ENCODE peak calls at places on chromosomes 4 and X, in seven cellular contexts. One of them, this sample, is unnamed.
A peak's percentile ranks its signal among the peaks of the same experiment; 100 is the strongest.

GRCh38 chr4:81635747-81636146 is 164.0 kb upstream of the RASGEF1B start:
- DNase-seq in neural progenitor cell: no peak
- DNase-seq in psoas muscle: no peak
- DNase-seq in cardiac muscle cell: no peak
- DNase-seq in Karpas-422: peak; percentile 75
- DNase-seq in aorta: peak; percentile 77
- DNase-seq in hepatocyte: peak; percentile 38
- DNase-seq in this sample: no peak

GRCh38 chr4:158729716-158730559 is 6.7 kb upstream of the PPID start:
- DNase-seq in neural progenitor cell: peak; percentile 69
- DNase-seq in psoas muscle: peak; percentile 43
- DNase-seq in cardiac muscle cell: peak; percentile 72
- DNase-seq in Karpas-422: peak; percentile 74
- DNase-seq in aorta: peak; percentile 73
- DNase-seq in hepatocyte: peak; percentile 77
- DNase-seq in this sample: peak; percentile 17

GRCh38 chr4:111984169-111984873 is 160.9 kb upstream of the FAM241A start:
- DNase-seq in neural progenitor cell: no peak
- DNase-seq in psoas muscle: no peak
- DNase-seq in cardiac muscle cell: no peak
- DNase-seq in Karpas-422: no peak
- DNase-seq in aorta: no peak
- DNase-seq in hepatocyte: no peak
- DNase-seq in this sample: no peak

GRCh38 chr4:81528200-81528599 is 56.5 kb upstream of the RASGEF1B start:
- DNase-seq in neural progenitor cell: no peak
- DNase-seq in psoas muscle: no peak
- DNase-seq in cardiac muscle cell: no peak
- DNase-seq in Karpas-422: no peak
- DNase-seq in aorta: no peak
- DNase-seq in hepatocyte: no peak
- DNase-seq in this sample: no peak

GRCh38 chr4:59091376-59092142 is 1981.4 kb upstream of the IGFBP7 start:
- DNase-seq in neural progenitor cell: no peak
- DNase-seq in psoas muscle: no peak
- DNase-seq in cardiac muscle cell: no peak
- DNase-seq in Karpas-422: no peak
- DNase-seq in aorta: no peak
- DNase-seq in hepatocyte: no peak
- DNase-seq in this sample: peak; percentile 35

GRCh38 chr4:5039800-5040199 is 11.5 kb upstream of the STK32B start:
- DNase-seq in neural progenitor cell: no peak
- DNase-seq in psoas muscle: no peak
- DNase-seq in cardiac muscle cell: no peak
- DNase-seq in Karpas-422: no peak
- DNase-seq in aorta: no peak
- DNase-seq in hepatocyte: no peak
- DNase-seq in this sample: no peak

GRCh38 chrX:153814591-153815315 is 15.6 kb downstream of the PDZD4 start:
- DNase-seq in neural progenitor cell: no peak
- DNase-seq in psoas muscle: peak; percentile 5
- DNase-seq in cardiac muscle cell: no peak
- DNase-seq in Karpas-422: no peak
- DNase-seq in aorta: no peak
- DNase-seq in hepatocyte: no peak
- DNase-seq in this sample: no peak

GRCh38 chr4:187193141-187193540 is 469.5 kb upstream of the FAT1 start:
- DNase-seq in neural progenitor cell: no peak
- DNase-seq in psoas muscle: no peak
- DNase-seq in cardiac muscle cell: no peak
- DNase-seq in Karpas-422: no peak
- DNase-seq in aorta: no peak
- DNase-seq in hepatocyte: peak; percentile 45
- DNase-seq in this sample: no peak

GRCh38 chr4:110020139-110020538 is 107.5 kb downstream of the EGF start:
- DNase-seq in neural progenitor cell: peak; percentile 22
- DNase-seq in psoas muscle: no peak
- DNase-seq in cardiac muscle cell: peak; percentile 56
- DNase-seq in Karpas-422: no peak
- DNase-seq in aorta: no peak
- DNase-seq in hepatocyte: no peak
- DNase-seq in this sample: no peak

GRCh38 chr4:78902313-78902712 is 36.9 kb downstream of the PAQR3 start:
- DNase-seq in neural progenitor cell: no peak
- DNase-seq in psoas muscle: no peak
- DNase-seq in cardiac muscle cell: no peak
- DNase-seq in Karpas-422: no peak
- DNase-seq in aorta: no peak
- DNase-seq in hepatocyte: peak; percentile 10
- DNase-seq in this sample: peak; percentile 31

GRCh38 chr4:36292551-36293188 is 11.3 kb downstream of the DTHD1 start:
- DNase-seq in neural progenitor cell: no peak
- DNase-seq in psoas muscle: no peak
- DNase-seq in cardiac muscle cell: no peak
- DNase-seq in Karpas-422: no peak
- DNase-seq in aorta: no peak
- DNase-seq in hepatocyte: no peak
- DNase-seq in this sample: no peak

GRCh38 chr4:103008875-103009729 is 10.4 kb downstream of the SLC9B1 start:
- DNase-seq in neural progenitor cell: peak; percentile 60
- DNase-seq in psoas muscle: no peak
- DNase-seq in cardiac muscle cell: peak; percentile 87
- DNase-seq in Karpas-422: peak; percentile 85
- DNase-seq in aorta: no peak
- DNase-seq in hepatocyte: peak; percentile 73
- DNase-seq in this sample: peak; percentile 79

GRCh38 chr4:86033171-86033570 is 326.7 kb downstream of the MAPK10 start:
- DNase-seq in neural progenitor cell: no peak
- DNase-seq in psoas muscle: peak; percentile 54
- DNase-seq in cardiac muscle cell: peak; percentile 94
- DNase-seq in Karpas-422: no peak
- DNase-seq in aorta: peak; percentile 73
- DNase-seq in hepatocyte: peak; percentile 22
- DNase-seq in this sample: peak; percentile 39

GRCh38 chr4:6591305-6591704 is 16.3 kb downstream of the MAN2B2 start:
- DNase-seq in neural progenitor cell: no peak
- DNase-seq in psoas muscle: no peak
- DNase-seq in cardiac muscle cell: no peak
- DNase-seq in Karpas-422: peak; percentile 83
- DNase-seq in aorta: no peak
- DNase-seq in hepatocyte: no peak
- DNase-seq in this sample: no peak

GRCh38 chr4:16072168-16072567 is 11.7 kb downstream of the PROM1 start:
- DNase-seq in neural progenitor cell: no peak
- DNase-seq in psoas muscle: no peak
- DNase-seq in cardiac muscle cell: no peak
- DNase-seq in Karpas-422: no peak
- DNase-seq in aorta: no peak
- DNase-seq in hepatocyte: no peak
- DNase-seq in this sample: no peak

GRCh38 chr4:24116107-24116506 is 226.3 kb upstream of the PPARGC1A start:
- DNase-seq in neural progenitor cell: no peak
- DNase-seq in psoas muscle: no peak
- DNase-seq in cardiac muscle cell: no peak
- DNase-seq in Karpas-422: no peak
- DNase-seq in aorta: no peak
- DNase-seq in hepatocyte: no peak
- DNase-seq in this sample: no peak

GRCh38 chrX:10618911-10619310 is 1.5 kb downstream of the MID1 start:
- DNase-seq in neural progenitor cell: peak; percentile 31
- DNase-seq in psoas muscle: no peak
- DNase-seq in cardiac muscle cell: peak; percentile 27
- DNase-seq in Karpas-422: no peak
- DNase-seq in aorta: no peak
- DNase-seq in hepatocyte: peak; percentile 18
- DNase-seq in this sample: peak; percentile 28

GRCh38 chrX:16462912-16463311 is 187.0 kb upstream of the S100G start:
- DNase-seq in neural progenitor cell: no peak
- DNase-seq in psoas muscle: no peak
- DNase-seq in cardiac muscle cell: peak; percentile 40
- DNase-seq in Karpas-422: no peak
- DNase-seq in aorta: no peak
- DNase-seq in hepatocyte: peak; percentile 32
- DNase-seq in this sample: no peak

GRCh38 chr4:157270552-157270951 is 50.0 kb downstream of the GRIA2 start:
- DNase-seq in neural progenitor cell: no peak
- DNase-seq in psoas muscle: no peak
- DNase-seq in cardiac muscle cell: no peak
- DNase-seq in Karpas-422: no peak
- DNase-seq in aorta: no peak
- DNase-seq in hepatocyte: no peak
- DNase-seq in this sample: no peak

GRCh38 chr4:86657910-86658309 is 63.8 kb downstream of the PTPN13 start:
- DNase-seq in neural progenitor cell: no peak
- DNase-seq in psoas muscle: no peak
- DNase-seq in cardiac muscle cell: no peak
- DNase-seq in Karpas-422: no peak
- DNase-seq in aorta: no peak
- DNase-seq in hepatocyte: no peak
- DNase-seq in this sample: no peak

GRCh38 chrX:154598656-154599055 is 13.7 kb downstream of the CTAG1A start:
- DNase-seq in neural progenitor cell: no peak
- DNase-seq in psoas muscle: no peak
- DNase-seq in cardiac muscle cell: no peak
- DNase-seq in Karpas-422: peak; percentile 20
- DNase-seq in aorta: no peak
- DNase-seq in hepatocyte: no peak
- DNase-seq in this sample: no peak

GRCh38 chrX:103797691-103798090 is 21.1 kb downstream of the PLP1 start:
- DNase-seq in neural progenitor cell: no peak
- DNase-seq in psoas muscle: no peak
- DNase-seq in cardiac muscle cell: no peak
- DNase-seq in Karpas-422: no peak
- DNase-seq in aorta: no peak
- DNase-seq in hepatocyte: no peak
- DNase-seq in this sample: no peak

GRCh38 chrX:118221257-118221656 is 104.6 kb upstream of the KLHL13 start:
- DNase-seq in neural progenitor cell: no peak
- DNase-seq in psoas muscle: no peak
- DNase-seq in cardiac muscle cell: no peak
- DNase-seq in Karpas-422: no peak
- DNase-seq in aorta: no peak
- DNase-seq in hepatocyte: no peak
- DNase-seq in this sample: no peak

GRCh38 chrX:55716937-55717336 is 612 bp upstream of the RRAGB start:
- DNase-seq in neural progenitor cell: no peak
- DNase-seq in psoas muscle: no peak
- DNase-seq in cardiac muscle cell: no peak
- DNase-seq in Karpas-422: peak; percentile 37
- DNase-seq in aorta: no peak
- DNase-seq in hepatocyte: no peak
- DNase-seq in this sample: no peak
- H3K4me3 ChIP-seq in neural progenitor cell: peak overlapping the region; percentile 76
- H3K4me3 ChIP-seq in psoas muscle: peak overlapping the region; percentile 76
- H3K4me3 ChIP-seq in cardiac muscle cell: peak overlapping the region; percentile 52
- H3K4me3 ChIP-seq in Karpas-422: peak overlapping the region; percentile 80
- H3K4me3 ChIP-seq in aorta: no peak overlapping the region
- H3K4me3 ChIP-seq in hepatocyte: no peak overlapping the region
- H3K4me3 ChIP-seq in this sample: peak overlapping the region; percentile 82

GRCh38 chr4:8270912-8271815 is 1.6 kb downstream of the HTRA3 start:
- DNase-seq in neural progenitor cell: no peak
- DNase-seq in psoas muscle: no peak
- DNase-seq in cardiac muscle cell: peak; percentile 34
- DNase-seq in Karpas-422: no peak
- DNase-seq in aorta: no peak
- DNase-seq in hepatocyte: no peak
- DNase-seq in this sample: no peak
- H3K4me1 ChIP-seq in neural progenitor cell: peaks cover 12% of the 10 kb centered on the region
- H3K4me1 ChIP-seq in psoas muscle: peaks cover 36% of the 10 kb centered on the region
- H3K4me1 ChIP-seq in cardiac muscle cell: peaks cover 19% of the 10 kb centered on the region
- H3K4me1 ChIP-seq in Karpas-422: no peaks in the 10 kb centered on the region
- H3K4me1 ChIP-seq in aorta: no peaks in the 10 kb centered on the region
- H3K4me1 ChIP-seq in hepatocyte: peaks cover 45% of the 10 kb centered on the region
- H3K4me1 ChIP-seq in this sample: peaks cover 7% of the 10 kb centered on the region

GRCh38 chr4:100900134-100900533 is 382.3 kb upstream of the EMCN start:
- DNase-seq in neural progenitor cell: no peak
- DNase-seq in psoas muscle: no peak
- DNase-seq in cardiac muscle cell: no peak
- DNase-seq in Karpas-422: no peak
- DNase-seq in aorta: no peak
- DNase-seq in hepatocyte: no peak
- DNase-seq in this sample: no peak

GRCh38 chr4:100894339-100894870 is 376.6 kb upstream of the EMCN start:
- DNase-seq in neural progenitor cell: no peak
- DNase-seq in psoas muscle: no peak
- DNase-seq in cardiac muscle cell: no peak
- DNase-seq in Karpas-422: no peak
- DNase-seq in aorta: no peak
- DNase-seq in hepatocyte: peak; percentile 49
- DNase-seq in this sample: no peak

GRCh38 chr4:100891808-100892207 is 374.0 kb upstream of the EMCN start:
- DNase-seq in neural progenitor cell: no peak
- DNase-seq in psoas muscle: no peak
- DNase-seq in cardiac muscle cell: no peak
- DNase-seq in Karpas-422: no peak
- DNase-seq in aorta: no peak
- DNase-seq in hepatocyte: no peak
- DNase-seq in this sample: no peak

GRCh38 chr4:100898844-100899243 is 381.0 kb upstream of the EMCN start:
- DNase-seq in neural progenitor cell: no peak
- DNase-seq in psoas muscle: no peak
- DNase-seq in cardiac muscle cell: no peak
- DNase-seq in Karpas-422: no peak
- DNase-seq in aorta: no peak
- DNase-seq in hepatocyte: no peak
- DNase-seq in this sample: no peak

DNA sequence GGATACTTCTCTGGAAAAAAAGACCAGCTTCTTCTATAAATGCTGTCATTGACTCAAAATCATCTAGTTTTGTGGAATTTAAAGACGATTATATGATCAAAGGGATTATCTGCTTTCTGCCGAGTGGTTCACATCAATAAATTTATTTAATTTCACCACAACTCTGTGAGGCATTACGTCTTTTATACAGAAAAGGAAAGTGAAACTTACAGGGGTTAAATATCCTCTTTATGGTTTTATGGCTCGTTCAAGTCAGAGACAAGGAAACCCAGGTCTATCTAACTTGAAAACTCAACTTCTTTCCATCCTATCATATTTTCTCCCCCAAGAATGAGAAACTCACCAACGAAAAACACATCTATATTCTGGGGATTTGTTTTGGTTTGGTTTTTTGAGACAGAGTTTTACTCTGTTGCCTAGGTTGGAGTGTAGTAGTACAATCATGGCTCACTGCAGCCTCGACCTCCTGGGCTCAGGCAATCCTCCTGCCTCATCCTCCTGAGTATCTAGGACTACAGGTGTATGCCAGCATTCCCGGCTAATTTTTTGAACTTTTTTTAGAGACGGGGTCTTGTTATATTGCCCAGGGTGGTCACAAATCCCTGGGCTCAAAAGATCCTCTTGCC is 377.9 kb upstream of the EMCN start:
- DNase-seq in neural progenitor cell: no peak
- DNase-seq in psoas muscle: no peak
- DNase-seq in cardiac muscle cell: peak; percentile 5
- DNase-seq in Karpas-422: no peak
- DNase-seq in aorta: no peak
- DNase-seq in hepatocyte: no peak
- DNase-seq in this sample: no peak
- H3K27ac ChIP-seq in neural progenitor cell: no peak overlapping the region
- H3K27ac ChIP-seq in psoas muscle: no peak overlapping the region
- H3K27ac ChIP-seq in cardiac muscle cell: no peak overlapping the region
- H3K27ac ChIP-seq in Karpas-422: no peak overlapping the region
- H3K27ac ChIP-seq in aorta: no peak overlapping the region
- H3K27ac ChIP-seq in hepatocyte: peak overlapping the region; percentile 15
- H3K27ac ChIP-seq in this sample: no peak overlapping the region

GRCh38 chrX:33109858-33110257 is 101.5 kb downstream of the DMD start:
- DNase-seq in neural progenitor cell: no peak
- DNase-seq in psoas muscle: no peak
- DNase-seq in cardiac muscle cell: no peak
- DNase-seq in Karpas-422: no peak
- DNase-seq in aorta: no peak
- DNase-seq in hepatocyte: no peak
- DNase-seq in this sample: no peak
- H3K4me3 ChIP-seq in neural progenitor cell: no peak overlapping the region
- H3K4me3 ChIP-seq in psoas muscle: no peak overlapping the region
- H3K4me3 ChIP-seq in cardiac muscle cell: no peak overlapping the region
- H3K4me3 ChIP-seq in Karpas-422: no peak overlapping the region
- H3K4me3 ChIP-seq in aorta: no peak overlapping the region
- H3K4me3 ChIP-seq in hepatocyte: no peak overlapping the region
- H3K4me3 ChIP-seq in this sample: no peak overlapping the region

This sample was measured in SJCRH30.